ENCODE peak calls at places on chromosome X, in four cellular contexts. J, L, T and G are unnamed samples.

GRCh38 chrX:47483310-47484268 is 567 bp upstream of the ZNF41 start:
- DNase-seq in T (peak; percentile 28), L (peak; percentile 85), J (peak; percentile 16), G (no peak)

GRCh38 chrX:148380614-148381561 is 119.5 kb upstream of the AFF2 start:
- DNase-seq in L (no peak), T (no peak), J (no peak), G (no peak)

GRCh38 chrX:111123606-111124179 is 27.7 kb downstream of the PAK3 start:
- DNase-seq in T (no peak), J (no peak), L (no peak), G (no peak)

GRCh38 chrX:19888419-19888879 is 1.0 kb upstream of the SH3KBP1 start:
- DNase-seq in L (no peak), T (peak; percentile 87), J (peak; percentile 46), G (peak; percentile 20)

GRCh38 chrX:103157511-103158316 is 57.2 kb upstream of the BEX4 start:
- DNase-seq in J (peak; percentile 46), L (no peak), T (peak; percentile 23), G (no peak)

GRCh38 chrX:12901486-12901885 is 4.9 kb upstream of the TLR8 start:
- DNase-seq in T (peak; percentile 61), L (peak; percentile 88), J (peak; percentile 69), G (peak; percentile 16)

GRCh38 chrX:136598631-136599030 is 49.3 kb upstream of the CD40LG start:
- DNase-seq in J (no peak), T (no peak), L (no peak), G (no peak)

GRCh38 chrX:40468033-40468979 is 112.5 kb upstream of the ATP6AP2 start:
- DNase-seq in J (peak; percentile 73), L (no peak), T (peak; percentile 66), G (peak; percentile 18)

GRCh38 chrX:70398899-70399298 is 24.2 kb upstream of the GDPD2 start:
- DNase-seq in J (no peak), L (no peak), T (peak; percentile 2), G (no peak)

GRCh38 chrX:7996414-7996813 is 69.2 kb upstream of the PNPLA4 start:
- DNase-seq in J (peak; percentile 20), L (no peak), T (peak; percentile 34), G (no peak)

GRCh38 chrX:109619816-109620215 is 5.2 kb downstream of the KCNE5 start:
- DNase-seq in L (no peak), T (no peak), J (no peak), G (no peak)

GRCh38 chrX:154804957-154805695 is at the start of gene MPP1:
- DNase-seq in L (peak; percentile 93), J (peak; percentile 73), T (peak; percentile 73), G (peak; percentile 65)
- TF ChIP-seq POLR2A in L (no peak), J (no peak), T (no peak), G (peak; percentile 34)

GRCh38 chrX:119871245-119871598 is 311 bp downstream of the RNF113A start:
- DNase-seq in L (no peak), T (no peak), J (no peak), G (no peak)

GRCh38 chrX:119871599-119872395 is at the start of the genes NDUFA1 and RNF113A:
- DNase-seq in T (peak; percentile 92), J (peak; percentile 87), L (peak; percentile 96), G (peak; percentile 63)

DNA sequence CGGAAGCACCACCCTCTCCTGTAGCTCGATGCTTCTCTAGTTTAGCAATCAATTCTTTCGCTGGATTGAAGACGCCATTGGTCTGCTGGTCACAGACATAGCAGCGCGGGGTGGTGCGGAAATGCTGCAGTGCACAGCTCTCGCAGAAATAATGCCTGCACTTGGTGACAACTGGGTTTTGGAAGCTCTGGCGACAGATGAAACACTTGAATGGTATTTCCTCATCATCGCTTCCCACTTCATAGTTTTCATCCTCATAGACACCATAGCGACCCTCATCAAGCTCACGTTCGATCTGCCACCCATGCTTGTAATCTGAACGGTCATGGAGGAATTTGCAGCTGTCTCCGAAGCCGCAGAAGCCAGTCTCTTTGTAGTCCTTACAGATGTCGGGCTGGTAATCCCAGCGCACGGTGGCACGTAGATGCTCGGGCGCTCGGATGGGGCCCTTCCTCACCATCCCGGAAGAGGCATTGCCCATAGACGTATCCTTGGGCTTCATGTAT is 854 bp downstream of the RNF113A start:
- DNase-seq in L (no peak), T (no peak), J (peak; percentile 33), G (no peak)
- TF ChIP-seq POLR2A in L (no peak), T (no peak), J (no peak), G (no peak)

GRCh38 chrX:16771483-16772398 is 14.5 kb upstream of the TXLNG start:
- DNase-seq in L (no peak), J (no peak), T (peak; percentile 86), G (no peak)
- TF ChIP-seq POLR2A in L (no peak), J (no peak), T (peak; percentile 77), G (peak; percentile 76)

DNA sequence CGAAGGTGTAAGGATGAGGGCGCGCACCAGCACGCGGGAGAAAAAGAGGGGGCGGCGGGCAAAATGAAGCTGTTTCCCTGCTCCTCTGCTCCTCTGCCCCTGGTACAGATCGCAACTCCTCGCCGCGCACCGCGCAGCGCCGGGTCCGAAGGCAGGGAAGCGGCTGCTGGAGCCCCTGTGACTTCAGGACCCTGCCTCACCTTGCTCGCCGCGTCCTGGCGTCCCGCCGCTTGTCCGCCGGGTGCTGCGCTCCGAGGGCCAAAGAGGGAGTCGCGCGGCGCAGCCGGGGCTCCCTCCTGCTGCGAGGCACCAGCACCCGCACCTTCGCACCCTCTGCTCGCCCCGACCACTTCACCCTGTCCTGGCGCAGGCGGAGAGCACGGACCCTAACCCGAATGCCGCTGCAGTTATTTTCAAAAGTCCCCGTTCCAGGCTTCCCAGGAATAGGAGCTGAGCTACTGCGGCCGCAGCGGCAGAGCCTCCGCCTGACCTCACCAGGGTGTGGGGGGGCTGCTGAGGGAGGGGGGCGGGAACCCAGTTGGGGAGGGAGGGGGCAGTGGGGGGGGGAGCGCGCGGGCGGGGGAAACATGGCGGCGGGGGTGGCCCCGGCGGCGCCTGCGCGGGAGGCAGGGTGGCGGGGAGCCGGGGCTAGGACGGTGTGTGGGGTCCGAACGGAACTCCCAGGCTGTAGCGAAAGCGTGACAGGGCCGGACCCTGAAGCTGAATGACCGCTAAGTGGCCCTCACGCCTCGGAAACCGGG is at the start of gene KLHL13:
- DNase-seq in J (peak; percentile 21), L (no peak), T (peak; percentile 14), G (peak; percentile 35)
- TF ChIP-seq POLR2A in J (no peak), L (no peak), T (no peak), G (no peak)